ENCODE peak calls at places on chromosomes 12 and 14, in nine cellular contexts. I, Y, V, R, C, F, L, A and U are unnamed samples.

GRCh38 chr14:63295231-63295685 is 23.5 kb downstream of the GPHB5 start:
- DNase-seq in A (no peak), F (no peak), L (no peak), Y (no peak), C (no peak), V (no peak), I (no peak), R (no peak), U (no peak)

GRCh38 chr12:95215925-95216324 is 1.3 kb downstream of the FGD6 start:
- DNase-seq in V (no peak), R (no peak), Y (peak), A (no peak), L (no peak), I (peak), C (no peak), F (peak), U (peak)

GRCh38 chr12:45458854-45459807 is 243.2 kb downstream of the ANO6 start:
- DNase-seq in V (no peak), C (no peak), R (no peak), L (no peak), F (peak), Y (no peak), I (no peak), A (no peak), U (no peak)

GRCh38 chr12:21940972-21941521 is at the start of gene ABCC9:
- DNase-seq in R (no peak), L (peak), I (no peak), C (no peak), Y (no peak), A (no peak), V (peak), F (no peak), U (no peak)

GRCh38 chr12:4228122-4228580 is 45.4 kb upstream of the CCND2 start:
- DNase-seq in I (no peak), C (no peak), V (peak), F (no peak), Y (no peak), R (no peak), A (no peak), L (no peak), U (no peak)

GRCh38 chr12:41514907-41515306 is 326.8 kb downstream of the PDZRN4 start:
- DNase-seq in L (no peak), R (no peak), A (no peak), V (no peak), C (no peak), F (no peak), I (no peak), Y (no peak), U (peak)

GRCh38 chr12:32501835-32502333 is 102.5 kb downstream of the FGD4 start:
- DNase-seq in V (peak), R (no peak), L (no peak), A (peak), Y (peak), I (peak), C (no peak), F (peak), U (no peak)

GRCh38 chr12:6842075-6842474 is 1.4 kb downstream of the GNB3 start:
- DNase-seq in F (no peak), Y (no peak), V (no peak), C (no peak), A (no peak), R (no peak), I (no peak), L (no peak), U (no peak)

GRCh38 chr14:73717998-73718741 is 4.0 kb upstream of the PNMA1 start:
- DNase-seq in F (no peak), V (peak), I (no peak), R (no peak), C (no peak), L (no peak), Y (no peak), A (no peak), U (no peak)

GRCh38 chr12:116910645-116911449 is at the start of gene FBXW8:
- DNase-seq in L (peak), C (no peak), I (peak), V (peak), F (peak), A (peak), Y (peak), R (peak), U (peak)

GRCh38 chr14:55532645-55533309 is 47.2 kb upstream of the KTN1 start:
- DNase-seq in R (no peak), L (no peak), A (no peak), I (no peak), F (no peak), Y (no peak), C (no peak), V (peak), U (peak)

GRCh38 chr14:74952697-74953484 is 2.5 kb downstream of the PGF start:
- DNase-seq in V (no peak), R (no peak), F (no peak), A (no peak), L (no peak), I (peak), C (no peak), Y (no peak), U (no peak)

GRCh38 chr12:104356231-104357115 is 52.9 kb downstream of the EID3 start:
- DNase-seq in F (no peak), R (no peak), I (no peak), A (no peak), V (peak), C (no peak), L (no peak), Y (no peak), U (no peak)

GRCh38 chr12:109537136-109537535 is 36.2 kb downstream of the MMAB start:
- DNase-seq in Y (no peak), C (no peak), I (no peak), L (no peak), F (no peak), A (no peak), V (no peak), R (no peak), U (no peak)

GRCh38 chr14:52124791-52125661 is 56.2 kb upstream of the NID2 start:
- DNase-seq in Y (no peak), R (no peak), A (no peak), F (peak), V (no peak), I (peak), C (no peak), L (no peak), U (no peak)

GRCh38 chr14:60945984-60946383 is 34.9 kb downstream of the TRMT5 start:
- DNase-seq in F (no peak), Y (no peak), A (no peak), R (no peak), V (no peak), C (no peak), L (no peak), I (no peak), U (no peak)

GRCh38 chr14:102683399-102684275 is 91.2 kb downstream of the RCOR1 start:
- DNase-seq in L (no peak), F (no peak), C (no peak), A (no peak), I (peak), Y (no peak), V (no peak), R (no peak), U (no peak)

GRCh38 chr14:64388533-64389243 is 535 bp downstream of the MTHFD1 start:
- DNase-seq in A (no peak), I (peak), Y (no peak), C (peak), L (peak), V (no peak), R (no peak), F (peak), U (no peak)

GRCh38 chr12:66398931-66399625 is 96.8 kb downstream of the HELB start:
- DNase-seq in R (no peak), Y (no peak), L (no peak), V (no peak), A (no peak), F (no peak), C (no peak), I (no peak), U (no peak)

GRCh38 chr14:64702493-64703392 is 1.5 kb upstream of the PLEKHG3 start:
- DNase-seq in F (no peak), R (peak), A (no peak), C (no peak), L (no peak), I (peak), V (no peak), Y (no peak), U (no peak)

GRCh38 chr14:69644814-69645213 is 33.4 kb downstream of the SUSD6 start:
- DNase-seq in Y (no peak), C (no peak), F (no peak), R (no peak), A (no peak), L (no peak), V (no peak), I (no peak), U (no peak)

GRCh38 chr14:75794615-75795038 is 133.6 kb downstream of the TTLL5 start:
- DNase-seq in V (no peak), Y (no peak), F (peak), C (peak), L (no peak), I (no peak), A (peak), R (no peak), U (peak)

GRCh38 chr12:80565276-80565675 is 121.2 kb downstream of the PTPRQ start:
- DNase-seq in V (no peak), A (no peak), I (no peak), L (no peak), Y (no peak), R (no peak), F (no peak), C (no peak), U (peak)

GRCh38 chr12:89350661-89351488 is 1.4 kb downstream of the DUSP6 start:
- DNase-seq in F (peak), L (peak), Y (no peak), A (no peak), C (no peak), R (peak), V (no peak), I (no peak), U (no peak)

GRCh38 chr12:94560416-94561221 is 89.7 kb downstream of the TMCC3 start:
- DNase-seq in A (peak), I (no peak), Y (no peak), L (no peak), C (no peak), R (no peak), V (peak), F (peak), U (peak)

GRCh38 chr14:52876311-52876710 is 74.5 kb downstream of the FERMT2 start:
- DNase-seq in Y (no peak), C (no peak), R (no peak), V (no peak), L (no peak), A (no peak), F (peak), I (no peak), U (no peak)

GRCh38 chr12:74641694-74642093 is 104.1 kb downstream of the ATXN7L3B start:
- DNase-seq in A (no peak), V (no peak), R (no peak), C (no peak), L (peak), F (no peak), Y (no peak), I (peak), U (no peak)

GRCh38 chr12:113130457-113131135 is 5.0 kb downstream of the RASAL1 start:
- DNase-seq in A (no peak), V (no peak), Y (no peak), I (no peak), R (no peak), C (no peak), F (peak), L (peak), U (peak)

GRCh38 chr12:106114084-106115068 is 24.4 kb downstream of the NUAK1 start:
- DNase-seq in C (no peak), I (no peak), Y (no peak), L (peak), V (no peak), R (no peak), F (peak), A (no peak), U (no peak)

GRCh38 chr14:22996823-22997301 is 13.1 kb downstream of the C14orf93 start:
- DNase-seq in V (no peak), C (no peak), Y (no peak), F (no peak), L (no peak), I (no peak), R (no peak), A (no peak), U (no peak)

GRCh38 chr14:32298346-32298745 is 30.8 kb upstream of the AKAP6 start:
- DNase-seq in R (no peak), L (no peak), A (no peak), C (no peak), F (no peak), V (no peak), Y (no peak), I (no peak), U (no peak)